ENCODE peak calls at places on chromosomes 4 and X, in four cellular contexts. O, D, S and H are unnamed samples.

GRCh38 chrX:80290834-80291233 is 129.4 kb upstream of the TENT5D start:
- DNase-seq in O (no peak), D (no peak), S (no peak), H (no peak)

GRCh38 chr4:172980178-172980577 is 188.4 kb upstream of the GALNT7 start:
- DNase-seq in O (no peak), D (no peak), S (no peak), H (no peak)

GRCh38 chr4:55258152-55258863 is 87.7 kb upstream of the SRD5A3 start:
- DNase-seq in O (no peak), D (no peak), S (no peak), H (no peak)

GRCh38 chr4:24160358-24160757 is 270.5 kb upstream of the PPARGC1A start:
- DNase-seq in O (no peak), D (no peak), S (no peak), H (no peak)

GRCh38 chr4:101708640-101709039 is 81.9 kb upstream of the BANK1 start:
- DNase-seq in O (no peak), D (no peak), S (no peak), H (no peak)

GRCh38 chr4:64417974-64418373 is 8.7 kb upstream of the TECRL start:
- DNase-seq in O (no peak), D (no peak), S (no peak), H (no peak)

GRCh38 chr4:153082322-153083301 is 121.6 kb upstream of the TRIM2 start:
- DNase-seq in O (no peak), D (no peak), S (no peak), H (no peak)

GRCh38 chr4:114606240-114606639 is 7.6 kb downstream of the UGT8 start:
- DNase-seq in O (no peak), D (no peak), S (peak; percentile 17), H (no peak)

GRCh38 chr4:158036998-158037397 is 135.8 kb downstream of the GASK1B start:
- DNase-seq in O (no peak), D (no peak), S (no peak), H (no peak)

GRCh38 chr4:99324978-99325377 is 3.8 kb upstream of the ADH1B start:
- DNase-seq in O (no peak), D (no peak), S (no peak), H (no peak)

GRCh38 chrX:154371771-154372300 is 2.6 kb downstream of the FLNA start:
- DNase-seq in O (no peak), D (no peak), S (peak; percentile 23), H (no peak)

GRCh38 chrX:51802917-51803688 is 59.9 kb downstream of the GSPT2 start:
- DNase-seq in O (peak; percentile 53), D (peak; percentile 15), S (peak; percentile 59), H (peak; percentile 69)

GRCh38 chr4:142940614-142941013 is 94.5 kb upstream of the INPP4B start:
- DNase-seq in O (peak; percentile 62), D (no peak), S (no peak), H (no peak)

GRCh38 chr4:133124746-133125145 is 24.3 kb upstream of the PCDH10 start:
- DNase-seq in O (no peak), D (no peak), S (no peak), H (no peak)

GRCh38 chr4:121551881-121552280 is 144.9 kb downstream of the ANXA5 start:
- DNase-seq in O (no peak), D (no peak), S (no peak), H (no peak)

GRCh38 chrX:151393514-151393913 is 3.5 kb upstream of the VMA21 start:
- DNase-seq in O (no peak), D (no peak), S (peak; percentile 18), H (peak; percentile 24)

GRCh38 chrX:154714925-154715324 is 36.0 kb downstream of the GAB3 start:
- DNase-seq in O (peak; percentile 63), D (no peak), S (peak; percentile 36), H (peak; percentile 62)

GRCh38 chr4:68984947-68985346 is 33.3 kb upstream of the UGT2A3 start:
- DNase-seq in O (no peak), D (no peak), S (no peak), H (no peak)

GRCh38 chrX:119692241-119693031 is 532 bp downstream of the SEPTIN6 start:
- DNase-seq in O (peak; percentile 68), D (no peak), S (peak; percentile 41), H (peak; percentile 73)

GRCh38 chr4:27008693-27009092 is 148.1 kb downstream of the STIM2 start:
- DNase-seq in O (no peak), D (no peak), S (no peak), H (no peak)

GRCh38 chr4:163598028-163598427 is 103.5 kb downstream of the TMA16 start:
- DNase-seq in O (no peak), D (peak; percentile 60), S (no peak), H (no peak)

GRCh38 chr4:84681488-84682274 is 98.8 kb downstream of the CDS1 start:
- DNase-seq in O (no peak), D (no peak), S (no peak), H (peak; percentile 49)

GRCh38 chr4:185744127-185744865 is 67.7 kb downstream of the SORBS2 start:
- DNase-seq in O (no peak), D (no peak), S (no peak), H (no peak)

GRCh38 chr4:99815597-99816011 is 1.0 kb upstream of the DAPP1 start:
- DNase-seq in O (no peak), D (no peak), S (no peak), H (no peak)

GRCh38 chrX:69137371-69137881 is 27.8 kb downstream of the PJA1 start:
- DNase-seq in O (no peak), D (no peak), S (peak; percentile 24), H (no peak)

GRCh38 chr4:175469519-175469918 is 342.5 kb downstream of the GPM6A start:
- DNase-seq in O (no peak), D (no peak), S (no peak), H (no peak)

GRCh38 chrX:154967603-154968002 is 54.9 kb downstream of the F8 start:
- DNase-seq in O (no peak), D (no peak), S (no peak), H (no peak)

GRCh38 chrX:57528670-57529255 is 63.0 kb upstream of the ZXDB start:
- DNase-seq in O (no peak), D (no peak), S (peak; percentile 33), H (peak; percentile 1)

GRCh38 chr4:172547724-172548123 is 620.9 kb upstream of the GALNT7 start:
- DNase-seq in O (no peak), D (no peak), S (no peak), H (no peak)

GRCh38 chrX:130665214-130665613 is 237.8 kb downstream of the ENOX2 start:
- DNase-seq in O (no peak), D (no peak), S (no peak), H (no peak)

GRCh38 chr4:158193171-158193749 is 17.0 kb upstream of the TMEM144 start:
- DNase-seq in O (peak; percentile 30), D (no peak), S (no peak), H (peak; percentile 31)

GRCh38 chrX:149909324-149910177 is 19.8 kb upstream of the HSFX4 start:
- DNase-seq in O (no peak), D (no peak), S (no peak), H (no peak)

GRCh38 chr4:127140306-127140705 is 492.5 kb upstream of the INTU start:
- DNase-seq in O (no peak), D (no peak), S (no peak), H (no peak)

GRCh38 chrX:108199691-108200090 is 108.1 kb downstream of the ATG4A start:
- DNase-seq in O (peak; percentile 23), D (no peak), S (peak; percentile 18), H (peak; percentile 34)

GRCh38 chr4:159400782-159401712 is 298.2 kb downstream of the RAPGEF2 start:
- DNase-seq in O (no peak), D (no peak), S (no peak), H (no peak)

DNA sequence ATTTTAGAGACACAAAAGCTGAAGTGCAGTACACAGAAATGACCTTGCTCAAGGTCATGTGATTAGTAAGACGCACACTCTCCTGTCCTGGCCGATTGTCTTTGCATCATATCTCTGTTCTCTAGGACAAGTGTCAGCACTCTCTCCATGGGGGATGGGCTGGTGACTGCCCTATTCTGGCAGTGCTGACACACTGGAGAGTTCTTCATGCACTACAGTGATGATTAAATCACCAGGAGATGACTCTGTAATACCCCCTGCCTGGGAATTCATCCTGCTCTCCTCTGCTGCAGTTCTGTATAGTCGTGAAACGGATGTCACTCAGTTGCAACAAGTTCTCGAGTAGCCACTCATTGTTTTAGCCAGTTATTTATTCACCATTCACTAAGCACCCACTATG is 5.3 kb upstream of the SHISA3 start:
- DNase-seq in O (no peak), D (no peak), S (no peak), H (no peak)
- TF ChIP-seq USF1 in O (no peak), D (no peak), S (no peak), H (no peak)

GRCh38 chr4:83328486-83328885 is 6.2 kb downstream of the HPSE start:
- DNase-seq in O (no peak), D (no peak), S (peak; percentile 44), H (peak; percentile 18)
- TF ChIP-seq USF1 in O (no peak), D (no peak), S (no peak), H (no peak)

GRCh38 chr4:39637572-39638357 is 900 bp downstream of the SMIM14 start:
- DNase-seq in O (peak; percentile 54), D (no peak), S (peak; percentile 72), H (peak; percentile 22)
- TF ChIP-seq USF1 in O (no peak), D (no peak), S (no peak), H (no peak)

GRCh38 chr4:128323401-128323800 is 35.8 kb upstream of the PGRMC2 start:
- DNase-seq in O (no peak), D (no peak), S (no peak), H (no peak)

GRCh38 chr4:128322986-128323385 is 35.4 kb upstream of the PGRMC2 start:
- DNase-seq in O (no peak), D (no peak), S (no peak), H (no peak)

GRCh38 chr4:128322311-128322710 is 34.7 kb upstream of the PGRMC2 start:
- DNase-seq in O (no peak), D (no peak), S (no peak), H (no peak)

GRCh38 chr4:128315756-128316520 is 28.3 kb upstream of the PGRMC2 start:
- DNase-seq in O (no peak), D (no peak), S (no peak), H (no peak)

DNA sequence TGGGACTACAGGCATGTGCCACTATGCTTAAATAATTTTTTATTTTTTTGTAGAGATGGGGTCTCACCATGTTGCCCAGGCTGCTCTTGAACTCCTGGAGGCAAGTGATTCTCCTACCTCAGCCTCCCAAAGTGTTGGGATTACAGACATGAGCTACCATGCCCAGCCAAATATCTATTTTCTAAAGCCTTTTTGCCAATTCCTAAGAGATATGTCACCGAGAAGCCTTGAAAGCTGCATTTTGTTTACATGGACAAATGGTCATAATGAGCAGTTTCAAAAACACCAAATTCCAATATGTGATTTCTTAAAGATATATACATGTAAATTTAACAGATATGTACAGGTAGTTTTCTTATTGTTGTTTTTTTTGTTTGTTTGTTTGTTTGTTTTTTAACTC is 33.0 kb upstream of the PGRMC2 start:
- DNase-seq in O (no peak), D (no peak), S (no peak), H (no peak)
- TF ChIP-seq USF1 in O (no peak), D (no peak), S (no peak), H (no peak)